ENCODE peak calls at places on chromosomes 13 and 19, in five cellular contexts. U is HepG2, G is K562, C is GM12878, E is H1. R is an unnamed sample.

GRCh38 chr13:30978981-30979956 is 46.8 kb downstream of the TEX26 start:
- DNase-seq in U (peak; percentile 16), G (peak; percentile 24), C (no peak), E (peak; percentile 85), R (peak; percentile 38)

GRCh38 chr19:2926341-2927031 is 18.3 kb downstream of the ZNF77 start:
- DNase-seq in U (no peak), G (no peak), C (no peak), E (no peak), R (no peak)

GRCh38 chr19:57351867-57352266 is 796 bp downstream of the ZNF304 start:
- DNase-seq in U (no peak), G (peak; percentile 32), C (no peak), E (no peak), R (no peak)

GRCh38 chr19:17385878-17386611 is 8.0 kb downstream of the CCDC194 start:
- DNase-seq in U (peak; percentile 41), G (peak; percentile 78), C (no peak), E (no peak), R (no peak)

GRCh38 chr19:55133639-55134444 is 15.2 kb downstream of the TNNT1 start:
- DNase-seq in U (no peak), G (peak; percentile 51), C (no peak), E (no peak), R (no peak)

GRCh38 chr13:72875233-72875632 is 93.3 kb downstream of the PIBF1 start:
- DNase-seq in U (no peak), G (no peak), C (no peak), E (no peak), R (no peak)

GRCh38 chr13:47033216-47033615 is 136.4 kb upstream of the HTR2A start:
- DNase-seq in U (no peak), G (no peak), C (no peak), E (no peak), R (no peak)

GRCh38 chr13:39401091-39401647 is 201.8 kb downstream of the LHFPL6 start:
- DNase-seq in U (no peak), G (no peak), C (no peak), E (no peak), R (no peak)

GRCh38 chr13:33953781-33954180 is 135.8 kb downstream of the RFC3 start:
- DNase-seq in U (no peak), G (no peak), C (no peak), E (no peak), R (no peak)

GRCh38 chr13:64958106-64958505 is 2272.0 kb downstream of the PCDH9 start:
- DNase-seq in U (no peak), G (no peak), C (no peak), E (no peak), R (no peak)

GRCh38 chr19:18385675-18386542 is at the start of gene GDF15:
- DNase-seq in U (peak; percentile 95), G (peak; percentile 82), C (no peak), E (no peak), R (peak; percentile 90)

GRCh38 chr13:21549633-21550032 is 54.3 kb downstream of the MICU2 start:
- DNase-seq in U (no peak), G (no peak), C (no peak), E (no peak), R (no peak)

GRCh38 chr13:42753697-42754096 is 27.7 kb upstream of the FAM216B start:
- DNase-seq in U (no peak), G (no peak), C (no peak), E (no peak), R (no peak)
- TF ChIP-seq RAD21 in U (no peak), G (no peak), C (no peak), E (no peak), R (no peak)

GRCh38 chr13:59863621-59864020 is 300.1 kb downstream of the DIAPH3 start:
- DNase-seq in U (no peak), G (no peak), C (no peak), E (no peak), R (no peak)

GRCh38 chr13:59865398-59865797 is 298.3 kb downstream of the DIAPH3 start:
- DNase-seq in U (no peak), G (no peak), C (no peak), E (no peak), R (no peak)

GRCh38 chr13:59873856-59874255 is 289.9 kb downstream of the DIAPH3 start:
- DNase-seq in U (no peak), G (no peak), C (no peak), E (no peak), R (no peak)

GRCh38 chr13:59873309-59873708 is 290.4 kb downstream of the DIAPH3 start:
- DNase-seq in U (no peak), G (no peak), C (no peak), E (no peak), R (no peak)

GRCh38 chr13:59867867-59868266 is 295.9 kb downstream of the DIAPH3 start:
- DNase-seq in U (no peak), G (no peak), C (no peak), E (no peak), R (no peak)
- H2AFZ ChIP-seq in U (no peak overlapping the region), G (no peak overlapping the region), C (no peak overlapping the region), E (no peak overlapping the region), R (no peak overlapping the region)

GRCh38 chr13:99257291-99257690 is 888 bp downstream of the GPR18 start:
- DNase-seq in U (no peak), G (no peak), C (no peak), E (no peak), R (no peak)

GRCh38 chr13:99258946-99259345 is 767 bp upstream of the GPR18 start:
- DNase-seq in U (no peak), G (no peak), C (no peak), E (no peak), R (no peak)

GRCh38 chr13:99260216-99260615 is 2.0 kb upstream of the GPR18 start:
- DNase-seq in U (no peak), G (no peak), C (no peak), E (no peak), R (no peak)

GRCh38 chr13:99256709-99257108 is 1.5 kb downstream of the GPR18 start:
- DNase-seq in U (no peak), G (no peak), C (no peak), E (no peak), R (no peak)

DNA sequence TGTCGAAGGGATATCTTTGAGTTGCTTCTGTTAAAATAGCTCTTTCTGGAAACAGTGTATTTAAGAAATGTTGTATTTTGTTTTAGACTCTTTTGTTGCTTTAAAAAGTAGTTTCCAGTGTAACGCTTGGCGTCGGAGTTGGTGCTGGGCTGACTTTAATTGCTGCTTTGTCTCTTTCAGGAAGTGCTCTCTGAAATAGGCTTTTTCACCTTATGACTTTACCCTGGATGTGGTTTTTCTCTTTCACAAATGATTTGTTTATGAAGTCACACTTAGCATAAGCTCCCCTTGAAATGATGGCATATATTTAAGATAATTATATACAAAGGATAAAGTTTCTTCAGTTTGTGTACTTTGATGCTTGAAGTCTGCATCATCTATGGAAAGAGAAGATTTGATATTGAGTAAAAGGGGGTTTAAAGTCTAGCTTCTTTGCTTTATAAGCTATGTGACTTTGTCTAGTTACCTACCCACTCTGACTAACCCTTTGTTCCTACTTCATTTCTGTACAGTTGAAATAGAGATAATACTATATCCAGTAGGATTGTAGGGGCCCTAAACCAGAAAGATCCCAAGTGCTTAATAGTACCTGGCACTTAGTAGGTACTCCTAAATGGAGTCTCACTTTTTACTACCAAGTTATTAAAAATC is at the start of gene GPR18:
- DNase-seq in U (no peak), G (no peak), C (peak; percentile 67), E (no peak), R (no peak)
- TF ChIP-seq ZNF274 in U (no peak), G (no peak), C (no peak), E (no peak), R (no peak)

GRCh38 chr13:98536729-98537128 is 40.2 kb downstream of the STK24 start:
- DNase-seq in U (no peak), G (no peak), C (no peak), E (no peak), R (no peak)

GRCh38 chr13:98534821-98535220 is 42.1 kb downstream of the STK24 start:
- DNase-seq in U (no peak), G (no peak), C (no peak), E (no peak), R (no peak)

GRCh38 chr13:98533912-98534311 is 43.0 kb downstream of the STK24 start:
- DNase-seq in U (no peak), G (no peak), C (no peak), E (no peak), R (no peak)

GRCh38 chr13:98537306-98537705 is 39.6 kb downstream of the STK24 start:
- DNase-seq in U (no peak), G (no peak), C (no peak), E (no peak), R (no peak)

DNA sequence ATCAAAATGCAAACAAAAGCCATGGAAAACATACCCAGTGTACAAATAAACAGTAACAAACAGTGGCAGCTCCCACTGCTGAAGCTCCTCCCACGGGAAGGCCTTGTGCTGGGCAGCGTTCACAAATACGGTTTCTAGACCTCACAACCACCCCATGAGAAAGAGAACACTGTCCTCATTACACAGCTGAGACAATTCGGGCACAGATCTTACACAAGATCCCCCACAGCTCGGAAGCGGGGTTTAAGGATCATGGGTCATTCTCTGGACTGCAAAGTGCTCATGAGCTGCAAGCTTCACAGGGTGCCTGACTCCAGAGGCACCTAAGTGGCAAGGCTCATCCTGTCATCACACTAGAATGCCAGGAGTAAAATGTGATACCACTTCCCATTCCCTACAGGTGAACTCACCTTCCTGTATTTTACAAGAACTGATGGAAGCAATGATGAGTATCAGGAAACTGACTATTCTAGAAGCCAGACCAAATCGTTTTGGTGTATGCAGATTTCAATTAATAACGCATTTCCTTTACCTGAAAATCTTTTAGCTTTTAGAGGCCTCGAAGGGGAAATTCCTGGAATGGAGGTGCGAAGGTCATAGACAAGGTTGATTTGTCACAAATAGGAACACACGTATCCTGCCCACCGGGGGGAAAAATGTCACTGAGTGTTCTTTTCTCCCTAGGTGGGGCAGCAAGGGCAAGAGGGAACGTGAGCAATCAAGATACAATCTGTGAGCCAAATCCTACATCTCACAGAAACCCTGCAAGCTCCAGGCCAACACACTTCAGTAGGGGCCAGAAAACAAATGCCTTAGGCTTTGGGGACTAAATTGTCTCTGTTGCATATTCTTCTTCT is 41.2 kb downstream of the STK24 start:
- DNase-seq in U (peak; percentile 22), G (no peak), C (no peak), E (no peak), R (no peak)
- TF ChIP-seq RAD21 in U (no peak), G (no peak), C (no peak), E (no peak), R (no peak)

GRCh38 chr19:7292950-7293794 is 1.0 kb downstream of the INSR start:
- DNase-seq in U (peak; percentile 21), G (no peak), C (no peak), E (no peak), R (no peak)
- H2AFZ ChIP-seq in U (no peak overlapping the region), G (no peak overlapping the region), C (no peak overlapping the region), E (no peak overlapping the region), R (no peak overlapping the region)

GRCh38 chr13:35979378-35979911 is 151.7 kb downstream of the DCLK1 start:
- DNase-seq in U (no peak), G (no peak), C (no peak), E (no peak), R (no peak)
- TF ChIP-seq ZNF274 in U (no peak), G (no peak), C (no peak), E (no peak), R (no peak)